ENCODE peak calls at places on chromosome 14, in four cellular contexts. S is activated CD4-positive, alpha-beta T cell treated with anti-CD3 and anti-CD28 coated beads, Interleukin-2, amount 10 ng/mL, durations not matched to agents 7 days and 5 days; I is astrocyte of the cerebellum; L is activated B cell treated with CpG ODN at 0.5 μM for 24 hours. Q is an unnamed sample.

GRCh38 chr14:100988411-100988900 is 84.9 kb upstream of the RTL1 start:
- DNase-seq in L (no peak), I (no peak), S (no peak), Q (no peak)

GRCh38 chr14:106848330-106849121 is 1322.1 kb downstream of the TMEM121 start:
- DNase-seq in S (peak), I (no peak), L (no peak), Q (no peak)

GRCh38 chr14:94062344-94062904 is 18.6 kb downstream of the DDX24 start:
- DNase-seq in L (no peak), S (no peak), I (peak), Q (no peak)

GRCh38 chr14:38391334-38391733 is 135.4 kb upstream of the CLEC14A start:
- DNase-seq in L (no peak), S (no peak), I (peak), Q (no peak)

GRCh38 chr14:101873401-101873800 is 91.0 kb upstream of the DYNC1H1 start:
- DNase-seq in L (no peak), S (no peak), I (no peak), Q (no peak)

GRCh38 chr14:56342419-56342901 is 224.2 kb downstream of the PELI2 start:
- DNase-seq in L (no peak), I (peak), S (no peak), Q (no peak)

GRCh38 chr14:80565001-80565400 is 353.7 kb upstream of the DIO2 start:
- DNase-seq in S (no peak), I (no peak), L (no peak), Q (no peak)

GRCh38 chr14:104135904-104136471 is 2.4 kb upstream of the KIF26A start:
- DNase-seq in I (no peak), S (no peak), L (no peak), Q (no peak)

GRCh38 chr14:96204151-96205058 is at the start of gene BDKRB2:
- DNase-seq in S (no peak), L (no peak), I (peak), Q (peak)

GRCh38 chr14:30751646-30752416 is 122.5 kb upstream of the COCH start:
- DNase-seq in I (no peak), S (no peak), L (no peak), Q (no peak)

GRCh38 chr14:36662543-36663403 is 1.1 kb downstream of the PAX9 start:
- DNase-seq in S (no peak), I (no peak), L (no peak), Q (no peak)

GRCh38 chr14:34930591-34931069 is 52.2 kb upstream of the SRP54 start:
- DNase-seq in L (no peak), S (peak), I (no peak), Q (no peak)

GRCh38 chr14:90629471-90629870 is 186.8 kb downstream of the TTC7B start:
- DNase-seq in I (no peak), L (no peak), S (no peak), Q (no peak)

GRCh38 chr14:85558505-85558904 is 28.6 kb downstream of the FLRT2 start:
- DNase-seq in I (no peak), S (no peak), L (no peak), Q (no peak)

GRCh38 chr14:76917158-76917596 is 91.0 kb downstream of the LRRC74A start:
- DNase-seq in L (no peak), I (no peak), S (no peak), Q (no peak)

GRCh38 chr14:103314496-103315277 is 19.4 kb upstream of the EIF5 start:
- DNase-seq in I (no peak), L (no peak), S (no peak), Q (no peak)

GRCh38 chr14:31357279-31357678 is 63.1 kb downstream of the HEATR5A start:
- DNase-seq in S (no peak), L (no peak), I (no peak), Q (no peak)

GRCh38 chr14:104388631-104389325 is 190.8 kb upstream of the C14orf180 start:
- DNase-seq in S (no peak), L (no peak), I (no peak), Q (no peak)

GRCh38 chr14:49946320-49947141 is 53.6 kb downstream of the ARF6 start:
- DNase-seq in L (no peak), I (peak), S (peak), Q (no peak)

GRCh38 chr14:33475623-33476022 is 475.3 kb downstream of the EGLN3 start:
- DNase-seq in S (peak), L (no peak), I (peak), Q (no peak)

GRCh38 chr14:96260341-96260821 is 4.4 kb downstream of the BDKRB1 start:
- DNase-seq in L (no peak), I (no peak), S (no peak), Q (no peak)

GRCh38 chr14:106691601-106692291 is 1165.4 kb downstream of the TMEM121 start:
- DNase-seq in L (peak), S (peak), I (no peak), Q (no peak)

GRCh38 chr14:40847496-40847895 is 759.2 kb upstream of the LRFN5 start:
- DNase-seq in S (no peak), L (no peak), I (no peak), Q (no peak)

GRCh38 chr14:98633380-98633779 is 638.6 kb downstream of the BCL11B start:
- DNase-seq in L (no peak), S (no peak), I (no peak), Q (no peak)

GRCh38 chr14:20811994-20812393 is 9.3 kb upstream of the RNASE1 start:
- DNase-seq in L (no peak), I (no peak), S (no peak), Q (no peak)

GRCh38 chr14:62691613-62692489 is 353.4 kb downstream of the KCNH5 start:
- DNase-seq in I (peak), L (no peak), S (no peak), Q (peak)

GRCh38 chr14:63893701-63894458 is 41.1 kb downstream of the SYNE2 start:
- DNase-seq in S (no peak), I (peak), L (no peak), Q (peak)

GRCh38 chr14:64878775-64879634 is 702 bp downstream of the SPTB start:
- DNase-seq in L (peak), I (no peak), S (no peak), Q (no peak)

GRCh38 chr14:40318211-40318719 is 886.0 kb upstream of the FBXO33 start:
- DNase-seq in S (no peak), L (no peak), I (no peak), Q (no peak)

GRCh38 chr14:50524071-50524470 is 8.3 kb downstream of the MAP4K5 start:
- DNase-seq in S (no peak), L (no peak), I (no peak), Q (no peak)

GRCh38 chr14:100317897-100318808 is 5.0 kb upstream of the SLC25A47 start:
- DNase-seq in L (peak), S (peak), I (no peak), Q (no peak)

GRCh38 chr14:101737414-101738367 is 23.8 kb upstream of the PPP2R5C start:
- DNase-seq in I (no peak), S (peak), L (no peak), Q (no peak)

GRCh38 chr14:29865299-29865698 is 62.3 kb downstream of the PRKD1 start:
- DNase-seq in S (no peak), L (no peak), I (no peak), Q (no peak)

GRCh38 chr14:61280526-61281185 is 482 bp downstream of the TMEM30B start:
- DNase-seq in L (peak), S (peak), I (no peak), Q (no peak)

GRCh38 chr14:21320913-21321312 is 41.0 kb downstream of the RPGRIP1 start:
- DNase-seq in S (no peak), I (no peak), L (no peak), Q (no peak)

Q was measured in AG04450.